ENCODE peak calls at places on chromosome 14, in five cellular contexts. J is PC-3, U is amniotic stem cell, P is D341Med, Q is cardiac fibroblast. D is an unnamed sample.

GRCh38 chr14:58238252-58239247 is 6.1 kb upstream of the PSMA3 start:
- DNase-seq in J (no peak), U (no peak), P (peak), Q (peak), D (no peak)

GRCh38 chr14:104881369-104881979 is 16.4 kb downstream of the CEP170B start:
- DNase-seq in J (no peak), U (no peak), P (peak), Q (no peak), D (peak)

GRCh38 chr14:101031186-101031585 is 127.7 kb upstream of the RTL1 start:
- DNase-seq in J (no peak), U (no peak), P (no peak), Q (no peak), D (no peak)

GRCh38 chr14:96287856-96288255 is 31.8 kb downstream of the BDKRB1 start:
- DNase-seq in J (no peak), U (no peak), P (no peak), Q (no peak), D (no peak)

GRCh38 chr14:103216857-103217256 is 93.6 kb downstream of the TNFAIP2 start:
- DNase-seq in J (no peak), U (no peak), P (no peak), Q (no peak), D (no peak)

GRCh38 chr14:57657487-57657886 is 163.8 kb upstream of the CCDC198 start:
- DNase-seq in J (peak), U (no peak), P (no peak), Q (no peak), D (no peak)

GRCh38 chr14:98945611-98946570 is 326.1 kb downstream of the BCL11B start:
- DNase-seq in J (no peak), U (no peak), P (no peak), Q (no peak), D (no peak)

GRCh38 chr14:101098641-101099040 is 195.1 kb upstream of the RTL1 start:
- DNase-seq in J (no peak), U (no peak), P (no peak), Q (peak), D (no peak)

GRCh38 chr14:38964630-38965029 is 138.4 kb downstream of the SEC23A start:
- DNase-seq in J (peak), U (no peak), P (no peak), Q (peak), D (no peak)

GRCh38 chr14:104307246-104307626 is 168.8 kb downstream of the KIF26A start:
- DNase-seq in J (no peak), U (no peak), P (no peak), Q (no peak), D (no peak)

GRCh38 chr14:58150243-58150805 is 1.7 kb downstream of the ARMH4 start:
- DNase-seq in J (no peak), U (no peak), P (no peak), Q (no peak), D (no peak)

GRCh38 chr14:77043177-77043983 is 14.9 kb upstream of the IRF2BPL start:
- DNase-seq in J (peak), U (no peak), P (no peak), Q (peak), D (no peak)

GRCh38 chr14:52091913-52092312 is 23.1 kb upstream of the NID2 start:
- DNase-seq in J (no peak), U (no peak), P (no peak), Q (peak), D (no peak)

GRCh38 chr14:73863209-73863608 is 11.6 kb downstream of the PTGR2 start:
- DNase-seq in J (no peak), U (no peak), P (no peak), Q (no peak), D (no peak)

GRCh38 chr14:44701563-44702263 is 194.6 kb upstream of the FSCB start:
- DNase-seq in J (peak), U (no peak), P (no peak), Q (peak), D (no peak)

GRCh38 chr14:100656996-100657395 is 69.7 kb upstream of the DLK1 start:
- DNase-seq in J (no peak), U (no peak), P (no peak), Q (no peak), D (no peak)

GRCh38 chr14:50061664-50062437 is 54.5 kb downstream of the VCPKMT start:
- DNase-seq in J (peak), U (no peak), P (no peak), Q (peak), D (peak)

GRCh38 chr14:68952544-68953535 is 26.3 kb downstream of the ACTN1 start:
- DNase-seq in J (no peak), U (no peak), P (peak), Q (peak), D (no peak)

GRCh38 chr14:77031680-77032482 is 3.4 kb upstream of the IRF2BPL start:
- DNase-seq in J (peak), U (no peak), P (no peak), Q (peak), D (no peak)

GRCh38 chr14:67602995-67603545 is 3.0 kb upstream of the PIGH start:
- DNase-seq in J (peak), U (no peak), P (no peak), Q (no peak), D (no peak)

GRCh38 chr14:80586116-80586515 is 355.4 kb downstream of the CEP128 start:
- DNase-seq in J (no peak), U (no peak), P (no peak), Q (no peak), D (no peak)

GRCh38 chr14:58572092-58572853 is 65.5 kb upstream of the DACT1 start:
- DNase-seq in J (peak), U (peak), P (no peak), Q (peak), D (no peak)

GRCh38 chr14:53190938-53191337 is 37.8 kb upstream of the DDHD1 start:
- DNase-seq in J (peak), U (no peak), P (no peak), Q (peak), D (no peak)

GRCh38 chr14:85122690-85123089 is 407.3 kb upstream of the FLRT2 start:
- DNase-seq in J (peak), U (no peak), P (no peak), Q (peak), D (peak)

GRCh38 chr14:35362911-35363374 is 41.6 kb downstream of the NFKBIA start:
- DNase-seq in J (no peak), U (no peak), P (no peak), Q (peak), D (no peak)

GRCh38 chr14:32473476-32473875 is 144.4 kb downstream of the AKAP6 start:
- DNase-seq in J (peak), U (no peak), P (no peak), Q (peak), D (no peak)

GRCh38 chr14:34138175-34138574 is 187.3 kb upstream of the EGLN3 start:
- DNase-seq in J (no peak), U (no peak), P (no peak), Q (no peak), D (no peak)

GRCh38 chr14:52125885-52126284 is 57.0 kb upstream of the NID2 start:
- DNase-seq in J (no peak), U (no peak), P (no peak), Q (no peak), D (no peak)

GRCh38 chr14:103031566-103031911 is 25.8 kb downstream of the CDC42BPB start:
- DNase-seq in J (no peak), U (no peak), P (no peak), Q (no peak), D (no peak)

GRCh38 chr14:76876076-76876475 is 49.9 kb downstream of the LRRC74A start:
- DNase-seq in J (peak), U (peak), P (peak), Q (peak), D (peak)